ENCODE peak calls at places on chromosomes 5 and 9, in four cellular contexts. One of them, this sample, is unnamed.

GRCh38 chr5:126912607-126913006 is 117.8 kb downstream of the MARCHF3 start:
- DNase-seq in A549: no peak
- DNase-seq in activated T-helper 9 cell treated with anti-CD3 and anti-CD28 coated beads, Interleukin-2, amount 50 U/mL, for 16 hours: no peak
- DNase-seq in activated T-cell treated with anti-CD3 and anti-CD28 coated beads for 1 hour: no peak
- DNase-seq in this sample: peak; percentile 35

GRCh38 chr5:126253406-126253805 is 169.8 kb upstream of the GRAMD2B start:
- DNase-seq in activated T-helper 9 cell treated with anti-CD3 and anti-CD28 coated beads, Interleukin-2, amount 50 U/mL, for 16 hours: no peak
- DNase-seq in A549: no peak
- DNase-seq in activated T-cell treated with anti-CD3 and anti-CD28 coated beads for 1 hour: no peak
- DNase-seq in this sample: no peak

GRCh38 chr5:33969572-33970452 is 14.7 kb downstream of the SLC45A2 start:
- DNase-seq in activated T-cell treated with anti-CD3 and anti-CD28 coated beads for 1 hour: no peak
- DNase-seq in A549: peak; percentile 44
- DNase-seq in activated T-helper 9 cell treated with anti-CD3 and anti-CD28 coated beads, Interleukin-2, amount 50 U/mL, for 16 hours: no peak
- DNase-seq in this sample: peak; percentile 24

GRCh38 chr5:176748967-176749935 is 61.1 kb upstream of the UNC5A start:
- DNase-seq in A549: no peak
- DNase-seq in activated T-cell treated with anti-CD3 and anti-CD28 coated beads for 1 hour: no peak
- DNase-seq in activated T-helper 9 cell treated with anti-CD3 and anti-CD28 coated beads, Interleukin-2, amount 50 U/mL, for 16 hours: no peak
- DNase-seq in this sample: no peak

GRCh38 chr5:83927140-83927733 is 206.6 kb upstream of the HAPLN1 start:
- DNase-seq in activated T-helper 9 cell treated with anti-CD3 and anti-CD28 coated beads, Interleukin-2, amount 50 U/mL, for 16 hours: no peak
- DNase-seq in activated T-cell treated with anti-CD3 and anti-CD28 coated beads for 1 hour: peak; percentile 6
- DNase-seq in A549: peak; percentile 53
- DNase-seq in this sample: peak; percentile 83

GRCh38 chr9:92650839-92651621 is 18.9 kb downstream of the IPPK start:
- DNase-seq in activated T-cell treated with anti-CD3 and anti-CD28 coated beads for 1 hour: no peak
- DNase-seq in A549: no peak
- DNase-seq in activated T-helper 9 cell treated with anti-CD3 and anti-CD28 coated beads, Interleukin-2, amount 50 U/mL, for 16 hours: no peak
- DNase-seq in this sample: no peak

GRCh38 chr5:40518511-40518917 is 161.2 kb upstream of the PTGER4 start:
- DNase-seq in activated T-cell treated with anti-CD3 and anti-CD28 coated beads for 1 hour: no peak
- DNase-seq in A549: peak; percentile 57
- DNase-seq in activated T-helper 9 cell treated with anti-CD3 and anti-CD28 coated beads, Interleukin-2, amount 50 U/mL, for 16 hours: no peak
- DNase-seq in this sample: no peak

GRCh38 chr9:129270903-129271431 is 92.9 kb upstream of the IER5L start:
- DNase-seq in activated T-cell treated with anti-CD3 and anti-CD28 coated beads for 1 hour: no peak
- DNase-seq in A549: no peak
- DNase-seq in activated T-helper 9 cell treated with anti-CD3 and anti-CD28 coated beads, Interleukin-2, amount 50 U/mL, for 16 hours: no peak
- DNase-seq in this sample: no peak

GRCh38 chr5:159883522-159883950 is 32.7 kb upstream of the ADRA1B start:
- DNase-seq in activated T-cell treated with anti-CD3 and anti-CD28 coated beads for 1 hour: no peak
- DNase-seq in activated T-helper 9 cell treated with anti-CD3 and anti-CD28 coated beads, Interleukin-2, amount 50 U/mL, for 16 hours: no peak
- DNase-seq in A549: no peak
- DNase-seq in this sample: no peak

GRCh38 chr9:72042928-72043327 is 17.5 kb downstream of the C9orf57 start:
- DNase-seq in activated T-cell treated with anti-CD3 and anti-CD28 coated beads for 1 hour: no peak
- DNase-seq in A549: no peak
- DNase-seq in activated T-helper 9 cell treated with anti-CD3 and anti-CD28 coated beads, Interleukin-2, amount 50 U/mL, for 16 hours: no peak
- DNase-seq in this sample: no peak

GRCh38 chr5:135557034-135557838 is 21.5 kb upstream of the NEUROG1 start:
- DNase-seq in activated T-cell treated with anti-CD3 and anti-CD28 coated beads for 1 hour: no peak
- DNase-seq in activated T-helper 9 cell treated with anti-CD3 and anti-CD28 coated beads, Interleukin-2, amount 50 U/mL, for 16 hours: no peak
- DNase-seq in A549: no peak
- DNase-seq in this sample: no peak

GRCh38 chr5:127072861-127073846 is at the start of gene C5orf63:
- DNase-seq in activated T-helper 9 cell treated with anti-CD3 and anti-CD28 coated beads, Interleukin-2, amount 50 U/mL, for 16 hours: peak; percentile 51
- DNase-seq in activated T-cell treated with anti-CD3 and anti-CD28 coated beads for 1 hour: peak; percentile 28
- DNase-seq in A549: peak; percentile 58
- DNase-seq in this sample: no peak

GRCh38 chr9:108565651-108566378 is 290.0 kb downstream of the ACTL7B start:
- DNase-seq in activated T-cell treated with anti-CD3 and anti-CD28 coated beads for 1 hour: no peak
- DNase-seq in activated T-helper 9 cell treated with anti-CD3 and anti-CD28 coated beads, Interleukin-2, amount 50 U/mL, for 16 hours: no peak
- DNase-seq in A549: peak; percentile 82
- DNase-seq in this sample: peak; percentile 49

GRCh38 chr5:61280205-61280604 is 51.9 kb upstream of the ZSWIM6 start:
- DNase-seq in activated T-cell treated with anti-CD3 and anti-CD28 coated beads for 1 hour: no peak
- DNase-seq in activated T-helper 9 cell treated with anti-CD3 and anti-CD28 coated beads, Interleukin-2, amount 50 U/mL, for 16 hours: no peak
- DNase-seq in A549: no peak
- DNase-seq in this sample: no peak

GRCh38 chr5:94748212-94748611 is 129.7 kb downstream of the SLF1 start:
- DNase-seq in A549: no peak
- DNase-seq in activated T-helper 9 cell treated with anti-CD3 and anti-CD28 coated beads, Interleukin-2, amount 50 U/mL, for 16 hours: no peak
- DNase-seq in activated T-cell treated with anti-CD3 and anti-CD28 coated beads for 1 hour: no peak
- DNase-seq in this sample: no peak

GRCh38 chr5:96655085-96655484 is 7.1 kb upstream of the CAST start:
- DNase-seq in activated T-helper 9 cell treated with anti-CD3 and anti-CD28 coated beads, Interleukin-2, amount 50 U/mL, for 16 hours: no peak
- DNase-seq in activated T-cell treated with anti-CD3 and anti-CD28 coated beads for 1 hour: no peak
- DNase-seq in A549: no peak
- DNase-seq in this sample: no peak